ENCODE peak calls at places on chromosomes 2 and 18, in four cellular contexts. One of them, this sample, is unnamed.

GRCh38 chr2:173290046-173290445 is 64.6 kb upstream of the CDCA7 start:
- DNase-seq in HL-60: no peak
- DNase-seq in GM23338: no peak
- DNase-seq in A549: no peak
- DNase-seq in this sample: no peak

GRCh38 chr2:28269019-28269784 is 123.5 kb upstream of the FOSL2 start:
- DNase-seq in GM23338: peak
- DNase-seq in A549: peak
- DNase-seq in HL-60: no peak
- DNase-seq in this sample: peak

GRCh38 chr2:199979841-199980628 is 24.7 kb downstream of the MAIP1 start:
- DNase-seq in GM23338: peak
- DNase-seq in A549: peak
- DNase-seq in HL-60: no peak
- DNase-seq in this sample: peak

GRCh38 chr2:185802926-185803325 is 64.3 kb downstream of the FSIP2 start:
- DNase-seq in GM23338: no peak
- DNase-seq in HL-60: no peak
- DNase-seq in A549: no peak
- DNase-seq in this sample: no peak

GRCh38 chr18:650428-650858 is 7.0 kb upstream of the TYMS start:
- DNase-seq in A549: no peak
- DNase-seq in HL-60: peak
- DNase-seq in GM23338: no peak
- DNase-seq in this sample: no peak

GRCh38 chr2:98749053-98749450 is 18.1 kb upstream of the MGAT4A start:
- DNase-seq in HL-60: no peak
- DNase-seq in GM23338: no peak
- DNase-seq in A549: no peak
- DNase-seq in this sample: no peak

GRCh38 chr2:137262600-137262999 is 497.3 kb downstream of the THSD7B start:
- DNase-seq in GM23338: peak
- DNase-seq in HL-60: no peak
- DNase-seq in A549: no peak
- DNase-seq in this sample: no peak

GRCh38 chr2:190361572-190361971 is 18.2 kb downstream of the INPP1 start:
- DNase-seq in GM23338: no peak
- DNase-seq in HL-60: no peak
- DNase-seq in A549: no peak
- DNase-seq in this sample: no peak

GRCh38 chr2:143600136-143600535 is 470.9 kb downstream of the ARHGAP15 start:
- DNase-seq in HL-60: no peak
- DNase-seq in A549: no peak
- DNase-seq in GM23338: no peak
- DNase-seq in this sample: no peak

DNA sequence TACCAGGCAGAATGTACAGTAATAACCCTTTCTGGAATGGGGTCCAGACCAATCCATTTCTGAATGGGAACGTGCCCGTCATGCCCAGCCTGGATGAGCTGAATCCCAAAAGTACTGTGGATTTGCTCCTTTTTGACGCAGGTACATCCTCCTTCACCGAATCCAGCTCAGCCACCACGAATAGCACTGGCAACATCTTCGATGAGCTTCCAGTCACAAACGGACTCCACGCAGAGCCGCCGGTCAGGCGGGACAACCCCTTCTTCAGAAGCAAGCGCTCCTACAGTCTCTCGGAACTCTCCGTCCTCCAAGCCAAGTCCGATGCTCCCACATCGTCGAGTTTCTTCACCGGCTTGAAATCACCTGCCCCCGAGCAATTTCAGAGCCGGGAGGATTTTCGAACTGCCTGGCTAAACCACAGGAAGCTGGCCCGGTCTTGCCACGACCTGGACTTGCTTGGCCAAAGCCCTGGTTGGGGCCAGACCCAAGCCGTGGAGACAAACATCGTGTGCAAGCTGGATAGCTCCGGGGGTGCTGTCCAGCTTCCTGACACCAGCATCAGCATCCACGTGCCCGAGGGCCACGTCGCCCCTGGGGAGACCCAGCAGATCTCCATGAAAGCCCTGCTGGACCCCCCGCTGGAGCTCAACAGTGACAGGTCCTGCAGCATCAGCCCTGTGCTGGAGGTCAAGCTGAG is 89.6 kb downstream of the SH3BP4 start:
- DNase-seq in A549: no peak
- DNase-seq in GM23338: no peak
- DNase-seq in HL-60: no peak
- DNase-seq in this sample: no peak
- TF ChIP-seq REST in A549: no peak
- TF ChIP-seq REST in GM23338: no peak
- TF ChIP-seq REST in HL-60: no peak
- TF ChIP-seq REST in this sample: no peak

DNA sequence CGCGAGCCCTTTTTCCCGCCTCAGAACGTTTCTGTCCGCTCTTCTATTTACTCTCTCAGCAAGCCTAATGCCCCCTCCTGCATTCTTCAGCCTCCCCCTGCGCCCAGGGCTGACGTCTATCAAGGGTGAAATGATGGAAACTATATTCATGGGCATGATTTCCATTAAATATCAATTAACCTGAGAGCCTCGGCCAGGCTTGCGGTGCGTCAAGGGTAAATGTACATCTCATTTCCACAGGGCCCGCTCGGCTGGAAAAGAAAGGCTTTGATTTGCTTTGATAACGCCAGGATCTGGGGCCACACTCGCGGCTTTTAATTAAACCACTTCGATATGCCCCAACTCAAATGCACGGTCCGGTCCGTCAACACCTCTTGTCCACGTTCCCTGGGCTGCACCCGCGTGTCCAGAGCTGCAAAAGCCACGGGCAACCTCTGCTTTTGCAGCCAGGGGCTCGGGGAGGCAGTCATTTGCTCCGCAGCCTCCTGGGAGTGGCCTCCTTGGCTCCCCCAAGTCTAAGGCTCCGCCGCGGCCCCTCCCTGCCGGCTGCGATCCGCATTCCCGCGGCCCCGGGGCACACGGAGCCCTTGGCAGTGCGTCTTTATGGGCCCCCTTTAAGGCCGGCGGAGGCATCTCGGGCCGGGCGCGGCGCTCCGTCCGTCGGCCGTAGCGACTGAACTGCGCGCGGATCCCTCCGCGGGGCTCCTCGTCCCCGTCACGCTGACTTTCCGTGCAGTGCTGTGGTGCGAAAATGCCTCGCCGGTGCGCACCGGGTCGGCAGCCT is at the start of gene HOXD8:
- DNase-seq in A549: peak
- DNase-seq in GM23338: peak
- DNase-seq in HL-60: no peak
- DNase-seq in this sample: peak
- TF ChIP-seq REST in A549: no peak
- TF ChIP-seq REST in GM23338: no peak
- TF ChIP-seq REST in HL-60: no peak
- TF ChIP-seq REST in this sample: no peak

GRCh38 chr18:3159830-3160229 is 59.9 kb downstream of the MYOM1 start:
- DNase-seq in GM23338: no peak
- DNase-seq in A549: no peak
- DNase-seq in HL-60: no peak
- DNase-seq in this sample: no peak

GRCh38 chr18:3156325-3156640 is 63.5 kb downstream of the MYOM1 start:
- DNase-seq in A549: no peak
- DNase-seq in HL-60: no peak
- DNase-seq in GM23338: no peak
- DNase-seq in this sample: no peak

GRCh38 chr18:3153107-3153704 is 66.6 kb downstream of the MYOM1 start:
- DNase-seq in GM23338: no peak
- DNase-seq in A549: no peak
- DNase-seq in HL-60: no peak
- DNase-seq in this sample: no peak

GRCh38 chr18:3154214-3154613 is 65.6 kb downstream of the MYOM1 start:
- DNase-seq in GM23338: no peak
- DNase-seq in A549: no peak
- DNase-seq in HL-60: no peak
- DNase-seq in this sample: no peak

GRCh38 chr18:3157086-3157485 is 62.7 kb downstream of the MYOM1 start:
- DNase-seq in HL-60: no peak
- DNase-seq in GM23338: no peak
- DNase-seq in A549: no peak
- DNase-seq in this sample: no peak
- TF ChIP-seq REST in HL-60: no peak
- TF ChIP-seq REST in GM23338: no peak
- TF ChIP-seq REST in A549: no peak
- TF ChIP-seq REST in this sample: no peak

DNA sequence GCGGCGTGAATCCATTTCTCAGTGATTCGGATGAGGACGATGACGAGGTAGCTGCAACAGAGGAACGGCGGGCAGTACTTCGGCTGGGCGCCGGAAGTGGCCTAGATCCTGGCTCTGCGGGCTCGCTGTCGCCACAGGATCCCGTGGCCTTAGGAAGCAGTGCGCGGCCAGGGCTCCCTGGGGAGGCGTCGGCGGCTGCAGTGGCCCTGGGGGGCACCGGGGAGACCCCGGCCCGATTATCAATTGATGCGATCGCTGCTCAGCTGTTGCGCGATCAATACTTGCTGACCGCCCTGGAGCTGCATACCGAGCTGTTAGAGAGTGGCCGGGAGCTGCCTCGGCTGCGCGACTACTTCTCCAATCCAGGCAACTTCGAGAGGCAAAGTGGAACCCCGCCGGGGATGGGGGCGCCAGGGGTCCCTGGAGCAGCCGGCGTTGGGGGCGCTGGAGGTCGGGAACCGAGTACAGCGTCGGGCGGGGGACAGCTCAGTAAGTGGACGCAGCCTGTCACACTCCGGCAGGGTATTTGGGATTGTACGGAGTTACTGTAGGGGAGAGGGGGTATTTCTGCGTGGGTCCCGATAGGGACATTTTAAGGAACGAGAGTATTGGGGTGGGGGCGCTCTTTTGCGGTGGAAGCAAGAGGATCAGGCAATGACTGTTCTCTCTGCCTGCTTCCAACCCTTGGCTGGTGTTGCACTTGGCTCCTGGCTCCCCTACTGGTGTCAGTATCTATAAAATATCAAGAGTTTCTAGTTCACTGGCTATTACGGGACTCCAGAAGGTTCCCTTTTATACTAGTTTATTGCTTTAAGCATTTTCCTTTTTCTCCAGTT is 706 bp downstream of the RELCH start:
- DNase-seq in HL-60: no peak
- DNase-seq in A549: no peak
- DNase-seq in GM23338: peak
- DNase-seq in this sample: no peak
- TF ChIP-seq REST in HL-60: no peak
- TF ChIP-seq REST in A549: no peak
- TF ChIP-seq REST in GM23338: no peak
- TF ChIP-seq REST in this sample: no peak

DNA sequence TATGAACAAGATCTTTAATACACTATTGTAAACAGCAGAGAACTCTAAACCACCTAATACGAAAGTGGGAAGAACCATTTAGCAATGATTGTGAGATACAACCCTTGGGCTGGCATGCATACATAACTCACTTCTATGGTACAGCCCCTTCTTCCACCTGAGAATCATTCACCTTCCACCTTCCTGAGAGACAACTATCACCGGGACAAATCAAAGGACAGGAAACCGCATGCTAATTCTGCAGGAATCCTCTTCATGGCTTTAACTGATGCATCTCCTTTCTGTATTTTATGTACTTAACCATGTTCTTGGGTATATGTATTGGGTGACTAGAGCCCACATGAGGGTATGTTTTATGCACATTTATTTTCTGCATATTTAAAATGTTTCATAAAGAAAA is 123.2 kb downstream of the TRABD2A start:
- DNase-seq in HL-60: no peak
- DNase-seq in GM23338: peak
- DNase-seq in A549: no peak
- DNase-seq in this sample: no peak
- TF ChIP-seq REST in HL-60: no peak
- TF ChIP-seq REST in GM23338: no peak
- TF ChIP-seq REST in A549: no peak
- TF ChIP-seq REST in this sample: no peak

GRCh38 chr18:3117493-3118192 is 102.1 kb downstream of the MYOM1 start:
- DNase-seq in GM23338: no peak
- DNase-seq in HL-60: no peak
- DNase-seq in A549: no peak
- DNase-seq in this sample: no peak
- TF ChIP-seq REST in GM23338: no peak
- TF ChIP-seq REST in HL-60: no peak
- TF ChIP-seq REST in A549: no peak
- TF ChIP-seq REST in this sample: no peak

GRCh38 chr2:55009277-55010055 is 40.8 kb downstream of the RTN4 start:
- DNase-seq in GM23338: no peak
- DNase-seq in HL-60: no peak
- DNase-seq in A549: no peak
- DNase-seq in this sample: no peak
- TF ChIP-seq REST in GM23338: no peak
- TF ChIP-seq REST in HL-60: no peak
- TF ChIP-seq REST in A549: no peak
- TF ChIP-seq REST in this sample: no peak

DNA sequence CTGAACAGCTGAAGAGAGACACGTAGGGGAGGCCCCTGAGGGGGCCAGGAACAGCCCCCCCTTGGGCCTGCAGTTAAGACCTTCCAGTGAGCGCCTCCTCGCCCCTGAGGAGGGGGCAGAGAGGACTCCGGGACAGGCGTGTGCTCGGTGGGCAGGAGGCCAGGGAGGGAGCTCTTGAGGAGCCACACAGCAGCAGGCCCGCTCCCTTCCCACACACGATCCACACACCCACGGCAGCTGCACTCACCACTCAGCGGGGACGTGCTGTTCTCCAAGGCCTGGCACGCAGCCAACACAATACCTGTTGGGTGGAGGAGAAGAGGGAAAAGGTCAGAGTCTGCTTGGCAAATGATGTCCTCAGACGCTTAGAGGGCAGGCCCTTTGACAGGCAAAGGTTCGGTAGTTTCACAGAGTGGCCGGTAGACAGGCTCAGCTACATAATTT is 39.0 kb downstream of the TGFA start:
- DNase-seq in A549: no peak
- DNase-seq in GM23338: no peak
- DNase-seq in HL-60: no peak
- DNase-seq in this sample: no peak
- TF ChIP-seq REST in A549: no peak
- TF ChIP-seq REST in GM23338: no peak
- TF ChIP-seq REST in HL-60: no peak
- TF ChIP-seq REST in this sample: no peak

DNA sequence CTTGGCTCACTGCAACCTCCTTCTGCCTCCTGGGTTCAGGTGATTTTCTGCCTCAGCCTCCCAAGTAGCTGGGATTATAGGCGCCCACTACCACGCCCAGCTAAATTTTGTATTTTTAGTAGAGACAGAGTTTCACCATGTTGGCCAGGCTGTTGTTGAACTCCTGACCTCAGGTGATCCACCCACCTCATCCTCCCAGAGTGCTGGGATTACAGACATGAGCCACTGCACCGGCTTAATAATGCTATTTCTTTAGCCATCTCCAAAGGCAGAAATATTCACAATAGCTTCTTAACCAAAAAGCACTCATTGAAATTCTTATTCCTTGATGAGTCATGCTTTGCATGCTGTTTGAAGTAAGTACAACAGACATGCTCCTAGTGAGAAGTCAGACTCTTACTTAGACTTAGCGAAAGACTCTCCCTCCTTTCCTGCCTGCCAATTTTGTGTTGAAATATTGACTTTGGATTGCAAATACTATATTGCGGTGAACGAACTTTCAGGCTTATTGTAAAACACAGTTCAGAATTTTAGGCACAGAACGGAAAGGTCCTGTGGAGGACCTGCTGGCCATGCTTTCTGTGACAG is 4.4 kb downstream of the ACTR3 start:
- DNase-seq in HL-60: peak
- DNase-seq in GM23338: peak
- DNase-seq in A549: peak
- DNase-seq in this sample: peak
- TF ChIP-seq REST in HL-60: no peak
- TF ChIP-seq REST in GM23338: no peak
- TF ChIP-seq REST in A549: no peak
- TF ChIP-seq REST in this sample: no peak